ENCODE peak calls at places on chromosome 19, in eight cellular contexts. One of them, this sample, is unnamed.

GRCh38 chr19:46631481-46631880 is 4.5 kb downstream of the GNG8 start:
- DNase-seq in AG04449: no peak
- DNase-seq in NCI-H2081: no peak
- DNase-seq in GM23248: peak
- DNase-seq in CD4-positive, alpha-beta T cell: no peak
- DNase-seq in NCI-H748 treated with DMSO at 0.1 percent for 48 hours: no peak
- DNase-seq in colonic mucosa: no peak
- DNase-seq in stimulated activated CD8-positive, alpha-beta memory T cell treated with anti-CD3 and anti-CD28 coated beads, Interleukin-15, amount 100 ng/mL, for 24 hours: no peak
- DNase-seq in this sample: no peak

GRCh38 chr19:1063030-1063908 is 3.7 kb upstream of the ARHGAP45 start:
- DNase-seq in AG04449: no peak
- DNase-seq in NCI-H2081: no peak
- DNase-seq in GM23248: peak
- DNase-seq in CD4-positive, alpha-beta T cell: peak
- DNase-seq in NCI-H748 treated with DMSO at 0.1 percent for 48 hours: no peak
- DNase-seq in colonic mucosa: peak
- DNase-seq in stimulated activated CD8-positive, alpha-beta memory T cell treated with anti-CD3 and anti-CD28 coated beads, Interleukin-15, amount 100 ng/mL, for 24 hours: no peak
- DNase-seq in this sample: no peak

GRCh38 chr19:38433268-38433733 is at the start of gene RYR1:
- DNase-seq in AG04449: no peak
- DNase-seq in NCI-H2081: no peak
- DNase-seq in GM23248: peak
- DNase-seq in CD4-positive, alpha-beta T cell: no peak
- DNase-seq in NCI-H748 treated with DMSO at 0.1 percent for 48 hours: no peak
- DNase-seq in colonic mucosa: peak
- DNase-seq in stimulated activated CD8-positive, alpha-beta memory T cell treated with anti-CD3 and anti-CD28 coated beads, Interleukin-15, amount 100 ng/mL, for 24 hours: no peak
- DNase-seq in this sample: peak

GRCh38 chr19:10112037-10112751 is 701 bp downstream of the P2RY11 start:
- DNase-seq in AG04449: no peak
- DNase-seq in NCI-H2081: no peak
- DNase-seq in GM23248: peak
- DNase-seq in CD4-positive, alpha-beta T cell: no peak
- DNase-seq in NCI-H748 treated with DMSO at 0.1 percent for 48 hours: no peak
- DNase-seq in colonic mucosa: no peak
- DNase-seq in stimulated activated CD8-positive, alpha-beta memory T cell treated with anti-CD3 and anti-CD28 coated beads, Interleukin-15, amount 100 ng/mL, for 24 hours: no peak
- DNase-seq in this sample: no peak

GRCh38 chr19:29676586-29676985 is 11.3 kb downstream of the PLEKHF1 start:
- DNase-seq in AG04449: no peak
- DNase-seq in NCI-H2081: no peak
- DNase-seq in GM23248: no peak
- DNase-seq in CD4-positive, alpha-beta T cell: no peak
- DNase-seq in NCI-H748 treated with DMSO at 0.1 percent for 48 hours: no peak
- DNase-seq in colonic mucosa: no peak
- DNase-seq in stimulated activated CD8-positive, alpha-beta memory T cell treated with anti-CD3 and anti-CD28 coated beads, Interleukin-15, amount 100 ng/mL, for 24 hours: no peak
- DNase-seq in this sample: no peak

GRCh38 chr19:48746738-48747575 is at the start of gene IZUMO1:
- DNase-seq in AG04449: peak
- DNase-seq in NCI-H2081: no peak
- DNase-seq in GM23248: peak
- DNase-seq in CD4-positive, alpha-beta T cell: peak
- DNase-seq in NCI-H748 treated with DMSO at 0.1 percent for 48 hours: no peak
- DNase-seq in colonic mucosa: peak
- DNase-seq in stimulated activated CD8-positive, alpha-beta memory T cell treated with anti-CD3 and anti-CD28 coated beads, Interleukin-15, amount 100 ng/mL, for 24 hours: no peak
- DNase-seq in this sample: no peak

GRCh38 chr19:45780448-45781281 is 1.6 kb downstream of the DMPK start:
- DNase-seq in AG04449: no peak
- DNase-seq in NCI-H2081: peak
- DNase-seq in GM23248: no peak
- DNase-seq in CD4-positive, alpha-beta T cell: no peak
- DNase-seq in NCI-H748 treated with DMSO at 0.1 percent for 48 hours: no peak
- DNase-seq in colonic mucosa: no peak
- DNase-seq in stimulated activated CD8-positive, alpha-beta memory T cell treated with anti-CD3 and anti-CD28 coated beads, Interleukin-15, amount 100 ng/mL, for 24 hours: no peak
- DNase-seq in this sample: no peak

GRCh38 chr19:11176466-11177193 is 20.7 kb downstream of the KANK2 start:
- DNase-seq in AG04449: no peak
- DNase-seq in NCI-H2081: no peak
- DNase-seq in GM23248: no peak
- DNase-seq in CD4-positive, alpha-beta T cell: no peak
- DNase-seq in NCI-H748 treated with DMSO at 0.1 percent for 48 hours: no peak
- DNase-seq in colonic mucosa: no peak
- DNase-seq in stimulated activated CD8-positive, alpha-beta memory T cell treated with anti-CD3 and anti-CD28 coated beads, Interleukin-15, amount 100 ng/mL, for 24 hours: no peak
- DNase-seq in this sample: no peak

GRCh38 chr19:582497-583197 is 7.0 kb upstream of the HCN2 start:
- DNase-seq in AG04449: no peak
- DNase-seq in NCI-H2081: no peak
- DNase-seq in GM23248: peak
- DNase-seq in CD4-positive, alpha-beta T cell: no peak
- DNase-seq in NCI-H748 treated with DMSO at 0.1 percent for 48 hours: no peak
- DNase-seq in colonic mucosa: no peak
- DNase-seq in stimulated activated CD8-positive, alpha-beta memory T cell treated with anti-CD3 and anti-CD28 coated beads, Interleukin-15, amount 100 ng/mL, for 24 hours: no peak
- DNase-seq in this sample: no peak

This sample was measured in GM12891.